ENCODE peak calls at places on chromosomes 13 and 19, in seven cellular contexts. W, B, Y, F, O, S and I are unnamed samples.

GRCh38 chr13:114134944-114135610 is 2.7 kb upstream of the RASA3 start:
- DNase-seq in Y (no peak), F (no peak), O (no peak), W (no peak), B (no peak), S (no peak), I (no peak)

GRCh38 chr13:93755341-93755740 is 528.7 kb downstream of the GPC6 start:
- DNase-seq in B (no peak), O (no peak), W (no peak), Y (no peak), S (no peak), F (no peak), I (no peak)

GRCh38 chr13:106443625-106444024 is 91.8 kb downstream of the EFNB2 start:
- DNase-seq in B (no peak), W (no peak), S (no peak), F (no peak), O (no peak), Y (no peak), I (no peak)

GRCh38 chr13:39311619-39312018 is 273.4 kb downstream of the NHLRC3 start:
- DNase-seq in S (no peak), W (no peak), F (no peak), O (no peak), B (no peak), Y (no peak), I (no peak)

GRCh38 chr13:24997367-24997967 is 98.5 kb upstream of the PABPC3 start:
- DNase-seq in F (peak), B (peak), W (no peak), Y (peak), O (peak), S (no peak), I (peak)

GRCh38 chr19:33196446-33197193 is 2.5 kb downstream of the LRP3 start:
- DNase-seq in F (no peak), B (no peak), O (no peak), W (no peak), Y (no peak), S (no peak), I (no peak)

GRCh38 chr19:18049390-18049789 is 37.3 kb downstream of the IL12RB1 start:
- DNase-seq in Y (no peak), O (peak), W (no peak), S (no peak), B (no peak), F (no peak), I (no peak)

GRCh38 chr13:113997845-113998751 is 24.2 kb upstream of the C13orf46 start:
- DNase-seq in Y (peak), O (peak), S (no peak), B (no peak), F (no peak), W (no peak), I (peak)

GRCh38 chr19:7450243-7451223 is 38.3 kb downstream of the PEX11G start:
- DNase-seq in O (peak), F (no peak), B (no peak), Y (peak), S (no peak), W (no peak), I (peak)

GRCh38 chr19:2108251-2109016 is 11.7 kb downstream of the IZUMO4 start:
- DNase-seq in Y (no peak), W (no peak), O (no peak), F (no peak), B (no peak), S (no peak), I (no peak)

GRCh38 chr19:50453243-50453642 is 20.6 kb downstream of the MYBPC2 start:
- DNase-seq in F (no peak), S (no peak), W (no peak), Y (no peak), O (no peak), B (no peak), I (no peak)

GRCh38 chr13:46961719-46962118 is 64.9 kb upstream of the HTR2A start:
- DNase-seq in F (no peak), W (no peak), S (peak), Y (peak), O (peak), B (no peak), I (peak)

GRCh38 chr13:60139272-60139671 is 24.5 kb downstream of the DIAPH3 start:
- DNase-seq in F (no peak), Y (no peak), O (no peak), S (no peak), B (no peak), W (no peak), I (no peak)

GRCh38 chr19:17036640-17037039 is 10.0 kb upstream of the CPAMD8 start:
- DNase-seq in S (no peak), Y (no peak), W (no peak), B (no peak), O (no peak), F (no peak), I (no peak)

GRCh38 chr13:90315061-90315460 is 1032.4 kb upstream of the MIR17HG start:
- DNase-seq in B (no peak), W (no peak), F (no peak), O (no peak), Y (no peak), S (no peak), I (no peak)

GRCh38 chr19:12611361-12611699 is 610 bp downstream of the ZNF791 start:
- DNase-seq in B (no peak), O (peak), Y (peak), S (no peak), F (no peak), W (no peak), I (peak)

GRCh38 chr19:28606269-28607032 is 606.5 kb downstream of the UQCRFS1 start:
- DNase-seq in Y (no peak), F (peak), O (no peak), W (no peak), S (no peak), B (no peak), I (no peak)

GRCh38 chr19:51726049-51726448 is 2.3 kb upstream of the HAS1 start:
- DNase-seq in F (peak), S (no peak), Y (peak), B (no peak), O (peak), W (no peak), I (peak)

GRCh38 chr13:85508683-85509329 is 290.4 kb downstream of the SLITRK6 start:
- DNase-seq in S (no peak), B (no peak), F (no peak), W (no peak), O (peak), Y (no peak), I (no peak)

GRCh38 chr13:100694722-100695644 is 20.4 kb upstream of the TMTC4 start:
- DNase-seq in W (no peak), B (peak), F (peak), S (no peak), O (peak), Y (no peak), I (no peak)

GRCh38 chr13:110419391-110419791 is 112.3 kb downstream of the COL4A2 start:
- DNase-seq in Y (no peak), S (no peak), W (no peak), O (no peak), F (no peak), B (no peak), I (no peak)

GRCh38 chr13:26663801-26664200 is 96.8 kb downstream of the GPR12 start:
- DNase-seq in F (no peak), O (no peak), W (no peak), B (peak), Y (no peak), S (no peak), I (no peak)

GRCh38 chr19:55809381-55810058 is 22.3 kb downstream of the NLRP11 start:
- DNase-seq in O (no peak), Y (peak), W (peak), S (peak), F (peak), B (peak), I (peak)